ENCODE peak calls at places on chromosomes 13 and 19, in four cellular contexts. One of them, this sample, is unnamed.

GRCh38 chr13:66114127-66114526 is 1116.0 kb downstream of the PCDH9 start:
- DNase-seq in A549: no peak
- DNase-seq in IMR-90: peak
- DNase-seq in H54: no peak
- DNase-seq in this sample: no peak

GRCh38 chr13:72221276-72221962 is 354.4 kb upstream of the DACH1 start:
- DNase-seq in A549: peak
- DNase-seq in IMR-90: no peak
- DNase-seq in H54: peak
- DNase-seq in this sample: peak

GRCh38 chr13:52371736-52372247 is 34.2 kb downstream of the THSD1 start:
- DNase-seq in A549: no peak
- DNase-seq in IMR-90: peak
- DNase-seq in H54: peak
- DNase-seq in this sample: no peak

GRCh38 chr13:108270442-108270841 is 924 bp downstream of the TNFSF13B start:
- DNase-seq in A549: no peak
- DNase-seq in IMR-90: no peak
- DNase-seq in H54: no peak
- DNase-seq in this sample: no peak

GRCh38 chr13:30477346-30478235 is 11.9 kb upstream of the HMGB1 start:
- DNase-seq in A549: no peak
- DNase-seq in IMR-90: no peak
- DNase-seq in H54: no peak
- DNase-seq in this sample: no peak

GRCh38 chr19:3075605-3076431 is 13.5 kb upstream of the TLE5 start:
- DNase-seq in A549: no peak
- DNase-seq in IMR-90: no peak
- DNase-seq in H54: no peak
- DNase-seq in this sample: peak

GRCh38 chr13:100214886-100215285 is 126.0 kb downstream of the PCCA start:
- DNase-seq in A549: peak
- DNase-seq in IMR-90: peak
- DNase-seq in H54: peak
- DNase-seq in this sample: no peak

GRCh38 chr19:47469719-47470118 is 2.0 kb downstream of the SLC8A2 start:
- DNase-seq in A549: no peak
- DNase-seq in IMR-90: no peak
- DNase-seq in H54: no peak
- DNase-seq in this sample: no peak

GRCh38 chr13:80083516-80084085 is 257.3 kb downstream of the SPRY2 start:
- DNase-seq in A549: no peak
- DNase-seq in IMR-90: peak
- DNase-seq in H54: no peak
- DNase-seq in this sample: no peak

GRCh38 chr13:43153436-43154082 is 130.2 kb downstream of the DNAJC15 start:
- DNase-seq in A549: peak
- DNase-seq in IMR-90: peak
- DNase-seq in H54: peak
- DNase-seq in this sample: no peak

GRCh38 chr19:55117063-55117635 is 288 bp downstream of the PPP1R12C start:
- DNase-seq in A549: no peak
- DNase-seq in IMR-90: no peak
- DNase-seq in H54: peak
- DNase-seq in this sample: peak

GRCh38 chr13:46577656-46578589 is 25.0 kb downstream of the LRCH1 start:
- DNase-seq in A549: no peak
- DNase-seq in IMR-90: peak
- DNase-seq in H54: no peak
- DNase-seq in this sample: no peak

GRCh38 chr13:95497307-95497943 is 55.1 kb upstream of the CLDN10 start:
- DNase-seq in A549: no peak
- DNase-seq in IMR-90: no peak
- DNase-seq in H54: no peak
- DNase-seq in this sample: no peak

GRCh38 chr19:3852614-3853254 is 16.1 kb downstream of the ZFR2 start:
- DNase-seq in A549: peak
- DNase-seq in IMR-90: peak
- DNase-seq in H54: peak
- DNase-seq in this sample: no peak

GRCh38 chr13:71661921-71662320 is 205.1 kb downstream of the DACH1 start:
- DNase-seq in A549: no peak
- DNase-seq in IMR-90: peak
- DNase-seq in H54: no peak
- DNase-seq in this sample: no peak

GRCh38 chr19:3272952-3273351 is 48.5 kb downstream of the CELF5 start:
- DNase-seq in A549: no peak
- DNase-seq in IMR-90: no peak
- DNase-seq in H54: no peak
- DNase-seq in this sample: no peak

GRCh38 chr19:28940751-28941500 is 272.0 kb downstream of the UQCRFS1 start:
- DNase-seq in A549: no peak
- DNase-seq in IMR-90: peak
- DNase-seq in H54: peak
- DNase-seq in this sample: no peak

GRCh38 chr19:16637535-16637934 is 9.5 kb upstream of the MED26 start:
- DNase-seq in A549: no peak
- DNase-seq in IMR-90: peak
- DNase-seq in H54: no peak
- DNase-seq in this sample: no peak

GRCh38 chr13:50636007-50636704 is 207.3 kb downstream of the DLEU7 start:
- DNase-seq in A549: no peak
- DNase-seq in IMR-90: no peak
- DNase-seq in H54: no peak
- DNase-seq in this sample: no peak

GRCh38 chr13:73421310-73421912 is 362.6 kb downstream of the KLF5 start:
- DNase-seq in A549: no peak
- DNase-seq in IMR-90: peak
- DNase-seq in H54: no peak
- DNase-seq in this sample: no peak

GRCh38 chr13:72435251-72435650 is 292.2 kb downstream of the MZT1 start:
- DNase-seq in A549: no peak
- DNase-seq in IMR-90: no peak
- DNase-seq in H54: no peak
- DNase-seq in this sample: no peak

GRCh38 chr13:51494151-51494550 is 41.3 kb upstream of the INTS6 start:
- DNase-seq in A549: no peak
- DNase-seq in IMR-90: peak
- DNase-seq in H54: no peak
- DNase-seq in this sample: no peak

GRCh38 chr13:99367106-99367616 is 60.0 kb upstream of the GPR183 start:
- DNase-seq in A549: no peak
- DNase-seq in IMR-90: no peak
- DNase-seq in H54: no peak
- DNase-seq in this sample: no peak

GRCh38 chr19:2461751-2462634 is 5.2 kb upstream of the LMNB2 start:
- DNase-seq in A549: peak
- DNase-seq in IMR-90: peak
- DNase-seq in H54: peak
- DNase-seq in this sample: peak

GRCh38 chr19:6418562-6418932 is 6.1 kb downstream of the KHSRP start:
- DNase-seq in A549: no peak
- DNase-seq in IMR-90: no peak
- DNase-seq in H54: no peak
- DNase-seq in this sample: no peak

GRCh38 chr13:39506559-39507390 is 96.2 kb downstream of the LHFPL6 start:
- DNase-seq in A549: no peak
- DNase-seq in IMR-90: peak
- DNase-seq in H54: no peak
- DNase-seq in this sample: no peak

GRCh38 chr19:19668230-19669012 is at the start of gene ZNF101:
- DNase-seq in A549: peak
- DNase-seq in IMR-90: peak
- DNase-seq in H54: peak
- DNase-seq in this sample: peak
- TF ChIP-seq POLR2A in A549: peak
- TF ChIP-seq POLR2A in IMR-90: no peak
- TF ChIP-seq POLR2A in H54: peak
- TF ChIP-seq POLR2A in this sample: peak

GRCh38 chr19:48484247-48484893 is 15.2 kb downstream of the CYTH2 start:
- DNase-seq in A549: no peak
- DNase-seq in IMR-90: no peak
- DNase-seq in H54: no peak
- DNase-seq in this sample: no peak
- TF ChIP-seq POLR2A in A549: no peak
- TF ChIP-seq POLR2A in IMR-90: peak
- TF ChIP-seq POLR2A in H54: no peak
- TF ChIP-seq POLR2A in this sample: no peak

GRCh38 chr19:38321646-38322323 is 2.1 kb downstream of the KCNK6 start:
- DNase-seq in A549: no peak
- DNase-seq in IMR-90: peak
- DNase-seq in H54: no peak
- DNase-seq in this sample: no peak
- TF ChIP-seq POLR2A in A549: no peak
- TF ChIP-seq POLR2A in IMR-90: no peak
- TF ChIP-seq POLR2A in H54: no peak
- TF ChIP-seq POLR2A in this sample: no peak

GRCh38 chr19:7618771-7619510 is 10.4 kb downstream of the XAB2 start:
- DNase-seq in A549: no peak
- DNase-seq in IMR-90: no peak
- DNase-seq in H54: no peak
- DNase-seq in this sample: no peak
- TF ChIP-seq POLR2A in A549: no peak
- TF ChIP-seq POLR2A in IMR-90: no peak
- TF ChIP-seq POLR2A in H54: no peak
- TF ChIP-seq POLR2A in this sample: no peak

GRCh38 chr19:42423462-42424344 is 3.5 kb downstream of the LIPE start:
- DNase-seq in A549: peak
- DNase-seq in IMR-90: peak
- DNase-seq in H54: peak
- DNase-seq in this sample: peak
- TF ChIP-seq POLR2A in A549: no peak
- TF ChIP-seq POLR2A in IMR-90: no peak
- TF ChIP-seq POLR2A in H54: no peak
- TF ChIP-seq POLR2A in this sample: peak

GRCh38 chr19:40465781-40466218 is 255 bp upstream of the BLVRB start:
- DNase-seq in A549: peak
- DNase-seq in IMR-90: peak
- DNase-seq in H54: peak
- DNase-seq in this sample: peak

GRCh38 chr19:40467007-40467565 is 285 bp downstream of the SPTBN4 start:
- DNase-seq in A549: no peak
- DNase-seq in IMR-90: no peak
- DNase-seq in H54: no peak
- DNase-seq in this sample: peak

GRCh38 chr19:40466219-40467006 is at the start of gene SPTBN4:
- DNase-seq in A549: no peak
- DNase-seq in IMR-90: no peak
- DNase-seq in H54: no peak
- DNase-seq in this sample: no peak

GRCh38 chr19:40464059-40465024 is 1.2 kb downstream of the BLVRB start:
- DNase-seq in A549: peak
- DNase-seq in IMR-90: peak
- DNase-seq in H54: peak
- DNase-seq in this sample: peak

DNA sequence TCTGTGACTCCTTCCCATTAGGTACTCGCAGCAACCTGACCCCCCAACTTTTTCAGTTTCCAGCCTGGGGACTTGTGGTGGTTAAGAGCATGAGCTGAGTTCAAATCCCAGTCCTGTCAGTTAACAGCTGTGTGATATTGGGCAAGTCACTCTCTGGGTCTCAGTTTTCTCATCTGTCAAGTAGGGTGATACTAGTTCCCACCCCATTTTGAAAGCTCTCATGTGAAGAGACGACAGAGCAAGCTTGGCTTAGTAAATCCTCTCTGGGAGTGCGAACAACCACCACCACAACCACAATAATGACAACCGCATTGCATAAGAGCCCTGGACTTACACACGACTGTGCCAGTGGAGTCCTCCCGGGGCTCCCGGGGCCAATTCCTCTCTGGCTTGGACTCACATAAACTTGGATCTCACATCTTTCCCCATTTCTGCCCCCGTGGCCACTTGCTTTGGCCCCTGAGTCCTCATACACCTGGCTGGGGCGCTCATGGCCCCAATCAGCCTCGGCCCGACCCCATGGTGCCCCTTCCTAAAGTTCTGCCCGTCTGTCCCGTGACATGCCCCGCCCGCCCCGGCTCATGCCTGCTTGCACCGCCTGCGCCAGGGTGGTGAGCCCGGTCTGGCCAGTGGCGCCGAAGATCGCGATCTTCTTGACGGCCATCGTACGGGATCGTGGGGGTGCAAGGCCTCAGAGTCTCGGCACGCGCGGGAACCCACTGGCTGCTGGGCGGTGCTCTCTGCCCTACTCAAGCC is at the start of gene BLVRB:
- DNase-seq in A549: peak
- DNase-seq in IMR-90: peak
- DNase-seq in H54: peak
- DNase-seq in this sample: peak
- TF ChIP-seq POLR2A in A549: peak
- TF ChIP-seq POLR2A in IMR-90: no peak
- TF ChIP-seq POLR2A in H54: peak
- TF ChIP-seq POLR2A in this sample: peak

GRCh38 chr19:38303517-38304351 is at the start of gene C19orf33:
- DNase-seq in A549: peak
- DNase-seq in IMR-90: no peak
- DNase-seq in H54: peak
- DNase-seq in this sample: no peak

GRCh38 chr19:38307076-38307475 is 3.0 kb downstream of the C19orf33 start:
- DNase-seq in A549: no peak
- DNase-seq in IMR-90: no peak
- DNase-seq in H54: no peak
- DNase-seq in this sample: no peak

GRCh38 chr19:38306236-38306635 is 2.2 kb downstream of the C19orf33 start:
- DNase-seq in A549: no peak
- DNase-seq in IMR-90: no peak
- DNase-seq in H54: no peak
- DNase-seq in this sample: no peak

GRCh38 chr19:38304352-38304865 is 358 bp downstream of the C19orf33 start:
- DNase-seq in A549: no peak
- DNase-seq in IMR-90: no peak
- DNase-seq in H54: no peak
- DNase-seq in this sample: no peak

GRCh38 chr19:38304866-38305429 is 897 bp downstream of the C19orf33 start:
- DNase-seq in A549: peak
- DNase-seq in IMR-90: no peak
- DNase-seq in H54: peak
- DNase-seq in this sample: peak
- TF ChIP-seq POLR2A in A549: peak
- TF ChIP-seq POLR2A in IMR-90: no peak
- TF ChIP-seq POLR2A in H54: peak
- TF ChIP-seq POLR2A in this sample: no peak

DNA sequence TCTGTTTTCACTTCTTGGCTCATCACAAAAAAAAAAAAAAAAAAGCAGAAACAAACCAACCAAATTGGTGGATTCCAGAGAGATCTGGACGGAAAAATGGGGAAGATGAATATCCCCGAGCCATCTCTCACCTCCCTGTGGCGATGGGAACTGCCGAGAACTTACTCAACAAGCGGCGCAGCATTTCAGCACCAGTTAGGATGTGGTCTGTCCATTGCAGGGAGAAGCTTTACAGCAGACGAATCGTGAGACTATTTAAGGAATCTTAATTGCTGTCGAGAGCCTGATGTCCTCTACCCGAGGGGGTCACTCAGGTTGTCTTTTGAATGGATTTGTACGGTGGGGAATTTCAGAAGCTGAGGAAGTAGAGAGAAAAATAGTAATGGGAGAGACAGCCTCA is 17.2 kb upstream of the KDM4B start:
- DNase-seq in A549: no peak
- DNase-seq in IMR-90: no peak
- DNase-seq in H54: no peak
- DNase-seq in this sample: no peak
- TF ChIP-seq POLR2A in A549: no peak
- TF ChIP-seq POLR2A in IMR-90: no peak
- TF ChIP-seq POLR2A in H54: no peak
- TF ChIP-seq POLR2A in this sample: no peak

This sample was measured in erythroblast.